ENCODE peak calls at places on chromosomes 12 and 14, in four cellular contexts. One of them, this sample, is unnamed.
A peak's percentile ranks its signal among the peaks of the same experiment; 100 is the strongest.

GRCh38 chr14:90812109-90812508 is 4.1 kb downstream of the TTC7B start:
- DNase-seq in HFFc6: no peak
- DNase-seq in HCT116: no peak
- DNase-seq in CD8-positive, alpha-beta T cell: no peak
- DNase-seq in this sample: no peak

GRCh38 chr12:68111995-68112394 is 47.5 kb downstream of the IFNG start:
- DNase-seq in HFFc6: no peak
- DNase-seq in HCT116: no peak
- DNase-seq in CD8-positive, alpha-beta T cell: no peak
- DNase-seq in this sample: no peak

GRCh38 chr14:80456200-80456599 is 244.9 kb upstream of the DIO2 start:
- DNase-seq in HFFc6: peak; percentile 43
- DNase-seq in HCT116: no peak
- DNase-seq in CD8-positive, alpha-beta T cell: no peak
- DNase-seq in this sample: no peak

GRCh38 chr14:52950410-52950897 is 396 bp downstream of the FERMT2 start:
- DNase-seq in HFFc6: peak; percentile 27
- DNase-seq in HCT116: no peak
- DNase-seq in CD8-positive, alpha-beta T cell: no peak
- DNase-seq in this sample: peak; percentile 33

GRCh38 chr12:52395761-52396434 is 10.2 kb downstream of the KRT82 start:
- DNase-seq in HFFc6: no peak
- DNase-seq in HCT116: peak; percentile 75
- DNase-seq in CD8-positive, alpha-beta T cell: no peak
- DNase-seq in this sample: no peak

GRCh38 chr14:35403085-35403396 is 1.5 kb downstream of the NFKBIA start:
- DNase-seq in HFFc6: no peak
- DNase-seq in HCT116: no peak
- DNase-seq in CD8-positive, alpha-beta T cell: no peak
- DNase-seq in this sample: no peak

GRCh38 chr12:132159555-132160003 is 15.3 kb downstream of the NOC4L start:
- DNase-seq in HFFc6: no peak
- DNase-seq in HCT116: no peak
- DNase-seq in CD8-positive, alpha-beta T cell: no peak
- DNase-seq in this sample: no peak

GRCh38 chr14:68622856-68623255 is 170.0 kb downstream of the ZFP36L1 start:
- DNase-seq in HFFc6: no peak
- DNase-seq in HCT116: no peak
- DNase-seq in CD8-positive, alpha-beta T cell: no peak
- DNase-seq in this sample: no peak

GRCh38 chr14:91728616-91729183 is 3.2 kb downstream of the CATSPERB start:
- DNase-seq in HFFc6: no peak
- DNase-seq in HCT116: no peak
- DNase-seq in CD8-positive, alpha-beta T cell: no peak
- DNase-seq in this sample: no peak

GRCh38 chr14:89767861-89768268 is 186.7 kb downstream of the EFCAB11 start:
- DNase-seq in HFFc6: peak; percentile 37
- DNase-seq in HCT116: peak; percentile 43
- DNase-seq in CD8-positive, alpha-beta T cell: peak; percentile 42
- DNase-seq in this sample: no peak

GRCh38 chr14:32217301-32217700 is 14.2 kb upstream of the RNU6-8 start:
- DNase-seq in HFFc6: no peak
- DNase-seq in HCT116: no peak
- DNase-seq in CD8-positive, alpha-beta T cell: no peak
- DNase-seq in this sample: no peak

GRCh38 chr14:19874842-19875241 is at the start of gene OR4K2:
- DNase-seq in HFFc6: no peak
- DNase-seq in HCT116: no peak
- DNase-seq in CD8-positive, alpha-beta T cell: no peak
- DNase-seq in this sample: no peak

GRCh38 chr14:19873178-19873577 is 1.8 kb upstream of the OR4K2 start:
- DNase-seq in HFFc6: no peak
- DNase-seq in HCT116: no peak
- DNase-seq in CD8-positive, alpha-beta T cell: no peak
- DNase-seq in this sample: no peak

DNA sequence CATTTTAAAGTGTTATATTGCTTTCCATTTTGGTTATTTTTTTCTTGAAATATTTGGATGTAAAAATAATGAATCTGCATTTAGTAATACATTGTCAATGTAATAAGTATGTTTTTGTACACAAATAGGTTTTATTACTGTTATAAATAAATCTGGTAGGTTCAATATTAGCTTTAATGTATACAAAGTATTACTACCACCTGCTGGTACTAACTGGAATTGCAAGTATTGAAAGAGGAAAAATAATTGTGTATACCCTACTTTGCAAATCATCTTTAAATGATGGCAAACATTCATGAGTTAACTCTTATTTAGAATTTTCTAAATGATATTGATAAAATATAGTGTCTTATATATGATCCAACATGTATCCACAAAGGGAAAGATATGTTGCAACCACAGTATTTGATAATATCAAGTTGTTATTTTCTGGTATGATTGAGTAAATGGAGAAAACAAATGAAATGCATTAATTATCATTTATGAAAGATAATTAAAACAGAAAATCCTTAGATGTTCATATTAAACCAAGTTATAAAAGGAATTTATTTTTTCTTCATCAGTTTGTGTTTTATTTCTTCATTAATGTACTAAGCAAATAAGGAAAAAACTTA is 3.2 kb downstream of the OR4K2 start:
- DNase-seq in HFFc6: no peak
- DNase-seq in HCT116: peak; percentile 4
- DNase-seq in CD8-positive, alpha-beta T cell: no peak
- DNase-seq in this sample: no peak
- TF ChIP-seq CTCF in HFFc6: peak; percentile 84
- TF ChIP-seq CTCF in HCT116: no peak
- TF ChIP-seq CTCF in CD8-positive, alpha-beta T cell: peak; percentile 83
- TF ChIP-seq CTCF in this sample: no peak

GRCh38 chr12:121578230-121579189 is 2.3 kb downstream of the KDM2B start:
- DNase-seq in HFFc6: no peak
- DNase-seq in HCT116: no peak
- DNase-seq in CD8-positive, alpha-beta T cell: no peak
- DNase-seq in this sample: no peak
- TF ChIP-seq CTCF in HFFc6: peak; percentile 30
- TF ChIP-seq CTCF in HCT116: no peak
- TF ChIP-seq CTCF in CD8-positive, alpha-beta T cell: no peak
- TF ChIP-seq CTCF in this sample: no peak

DNA sequence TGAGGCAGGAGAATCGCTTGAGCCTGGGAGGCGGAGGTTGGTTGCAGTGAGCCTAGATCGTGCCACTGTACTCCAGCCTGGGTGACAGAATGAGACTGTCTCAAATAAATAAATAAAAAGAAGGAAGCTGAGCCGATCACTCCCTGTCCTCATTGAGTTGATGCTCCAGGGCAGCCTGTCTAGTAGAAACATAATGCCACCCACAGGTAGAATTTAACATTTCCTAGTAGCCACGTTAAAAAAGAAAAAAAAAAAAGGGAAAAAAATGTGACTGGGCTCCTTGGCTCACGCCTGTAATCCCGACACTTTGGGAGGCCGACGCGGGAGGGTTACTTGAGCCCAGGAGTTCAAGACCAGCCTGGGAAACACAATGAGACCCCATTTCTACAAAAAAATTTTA is 135.7 kb downstream of the SCARB1 start:
- DNase-seq in HFFc6: no peak
- DNase-seq in HCT116: peak; percentile 52
- DNase-seq in CD8-positive, alpha-beta T cell: no peak
- DNase-seq in this sample: no peak
- TF ChIP-seq CTCF in HFFc6: no peak
- TF ChIP-seq CTCF in HCT116: peak; percentile 48
- TF ChIP-seq CTCF in CD8-positive, alpha-beta T cell: no peak
- TF ChIP-seq CTCF in this sample: no peak

GRCh38 chr12:117228239-117228638 is 38.0 kb upstream of the FBXO21 start:
- DNase-seq in HFFc6: peak; percentile 0
- DNase-seq in HCT116: no peak
- DNase-seq in CD8-positive, alpha-beta T cell: no peak
- DNase-seq in this sample: no peak

GRCh38 chr12:117235261-117235660 is 45.0 kb upstream of the FBXO21 start:
- DNase-seq in HFFc6: no peak
- DNase-seq in HCT116: no peak
- DNase-seq in CD8-positive, alpha-beta T cell: no peak
- DNase-seq in this sample: no peak

GRCh38 chr12:117227000-117227653 is 36.9 kb upstream of the FBXO21 start:
- DNase-seq in HFFc6: no peak
- DNase-seq in HCT116: no peak
- DNase-seq in CD8-positive, alpha-beta T cell: no peak
- DNase-seq in this sample: no peak

GRCh38 chr12:117234441-117234840 is 44.2 kb upstream of the FBXO21 start:
- DNase-seq in HFFc6: no peak
- DNase-seq in HCT116: no peak
- DNase-seq in CD8-positive, alpha-beta T cell: no peak
- DNase-seq in this sample: no peak

DNA sequence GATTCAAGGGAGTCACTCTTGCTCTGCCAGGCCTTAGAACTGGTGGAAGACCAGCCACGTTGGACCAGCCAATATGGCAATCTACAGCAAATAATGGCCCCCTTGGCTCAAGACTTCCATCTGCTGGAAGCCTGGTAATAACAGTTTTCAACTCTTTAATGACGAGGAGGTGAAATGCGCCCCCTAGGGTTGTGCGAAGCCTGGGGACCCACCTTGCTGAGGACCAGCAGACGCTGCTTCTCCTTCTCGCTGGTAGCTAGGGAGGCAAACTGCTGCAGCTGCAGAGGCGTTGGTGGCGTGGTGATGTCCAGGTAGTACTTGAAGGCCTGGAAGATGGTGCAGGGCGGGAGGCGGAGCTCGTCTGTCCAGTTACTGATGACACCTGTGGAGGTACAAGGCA is 41.5 kb upstream of the FBXO21 start:
- DNase-seq in HFFc6: no peak
- DNase-seq in HCT116: peak; percentile 24
- DNase-seq in CD8-positive, alpha-beta T cell: no peak
- DNase-seq in this sample: no peak
- TF ChIP-seq CTCF in HFFc6: peak; percentile 37
- TF ChIP-seq CTCF in HCT116: peak; percentile 98
- TF ChIP-seq CTCF in CD8-positive, alpha-beta T cell: no peak
- TF ChIP-seq CTCF in this sample: no peak

GRCh38 chr12:26153421-26154154 is 28.8 kb upstream of the BHLHE41 start:
- DNase-seq in HFFc6: peak; percentile 97
- DNase-seq in HCT116: peak; percentile 83
- DNase-seq in CD8-positive, alpha-beta T cell: no peak
- DNase-seq in this sample: no peak
- TF ChIP-seq CTCF in HFFc6: peak; percentile 76
- TF ChIP-seq CTCF in HCT116: no peak
- TF ChIP-seq CTCF in CD8-positive, alpha-beta T cell: no peak
- TF ChIP-seq CTCF in this sample: no peak